ENCODE peak calls at places on chromosome 12, in five cellular contexts. V is stimulated activated CD8-positive, alpha-beta memory T cell treated with anti-CD3 and anti-CD28 coated beads, Interleukin-2, amount 100 ng/mL, for 1 hour; D is NCI-H69; O is NCI-H1105; Z is endodermal cell. L is an unnamed sample.
A peak's percentile ranks its signal among the peaks of the same experiment; 100 is the strongest.

GRCh38 chr12:11947218-11947617 is 123.5 kb upstream of the BCL2L14 start:
- DNase-seq in V (no peak), D (no peak), O (no peak), Z (no peak), L (no peak)

GRCh38 chr12:52581481-52581880 is 7.8 kb upstream of the KRT74 start:
- DNase-seq in V (no peak), D (peak; percentile 39), O (no peak), Z (peak; percentile 36), L (no peak)

GRCh38 chr12:94263011-94263786 is 114.8 kb downstream of the PLXNC1 start:
- DNase-seq in V (peak; percentile 18), D (no peak), O (no peak), Z (peak; percentile 61), L (no peak)

GRCh38 chr12:29732211-29732992 is 51.3 kb downstream of the TMTC1 start:
- DNase-seq in V (no peak), D (no peak), O (no peak), Z (no peak), L (no peak)

GRCh38 chr12:13784504-13784903 is 196.9 kb downstream of the GRIN2B start:
- DNase-seq in V (no peak), D (no peak), O (no peak), Z (no peak), L (no peak)

GRCh38 chr12:49527361-49528130 is 11.3 kb upstream of the KCNH3 start:
- DNase-seq in V (no peak), D (peak; percentile 98), O (no peak), Z (no peak), L (peak; percentile 17)

GRCh38 chr12:65891219-65891618 is 66.9 kb downstream of the HMGA2 start:
- DNase-seq in V (no peak), D (no peak), O (no peak), Z (no peak), L (no peak)

GRCh38 chr12:132167610-132168310 is 23.5 kb downstream of the NOC4L start:
- DNase-seq in V (no peak), D (no peak), O (no peak), Z (no peak), L (no peak)

GRCh38 chr12:106392746-106393145 is 35.2 kb downstream of the POLR3B start:
- DNase-seq in V (no peak), D (no peak), O (no peak), Z (no peak), L (no peak)

L was measured in H7.